ENCODE peak calls at places on chromosomes 7 and 10, in five cellular contexts. One of them, this sample, is unnamed.
A peak's percentile ranks its signal among the peaks of the same experiment; 100 is the strongest.

GRCh38 chr10:13844651-13845050 is 257.9 kb downstream of the PRPF18 start:
- DNase-seq in stimulated activated CD4-positive, alpha-beta T cell treated with anti-CD3 and anti-CD28 coated beads, Interleukin-12 subunit alpha, Interleukin-12 subunit beta, amount 100 ng/mL, for 4 hours: no peak
- DNase-seq in germinal center: no peak
- DNase-seq in non-pigmented ciliary epithelial cell: no peak
- DNase-seq in amniotic stem cell: no peak
- DNase-seq in this sample: no peak

GRCh38 chr10:98074315-98074911 is 44.0 kb upstream of the CRTAC1 start:
- DNase-seq in stimulated activated CD4-positive, alpha-beta T cell treated with anti-CD3 and anti-CD28 coated beads, Interleukin-12 subunit alpha, Interleukin-12 subunit beta, amount 100 ng/mL, for 4 hours: no peak
- DNase-seq in germinal center: no peak
- DNase-seq in non-pigmented ciliary epithelial cell: no peak
- DNase-seq in amniotic stem cell: no peak
- DNase-seq in this sample: no peak

GRCh38 chr7:141558544-141559183 is 7.5 kb downstream of the AGK start:
- DNase-seq in stimulated activated CD4-positive, alpha-beta T cell treated with anti-CD3 and anti-CD28 coated beads, Interleukin-12 subunit alpha, Interleukin-12 subunit beta, amount 100 ng/mL, for 4 hours: no peak
- DNase-seq in germinal center: no peak
- DNase-seq in non-pigmented ciliary epithelial cell: peak; percentile 51
- DNase-seq in amniotic stem cell: no peak
- DNase-seq in this sample: no peak

GRCh38 chr10:131762789-131763696 is 137.8 kb upstream of the PPP2R2D start:
- DNase-seq in stimulated activated CD4-positive, alpha-beta T cell treated with anti-CD3 and anti-CD28 coated beads, Interleukin-12 subunit alpha, Interleukin-12 subunit beta, amount 100 ng/mL, for 4 hours: no peak
- DNase-seq in germinal center: no peak
- DNase-seq in non-pigmented ciliary epithelial cell: no peak
- DNase-seq in amniotic stem cell: no peak
- DNase-seq in this sample: no peak

GRCh38 chr10:125661942-125662515 is 20.9 kb downstream of the TEX36 start:
- DNase-seq in stimulated activated CD4-positive, alpha-beta T cell treated with anti-CD3 and anti-CD28 coated beads, Interleukin-12 subunit alpha, Interleukin-12 subunit beta, amount 100 ng/mL, for 4 hours: no peak
- DNase-seq in germinal center: no peak
- DNase-seq in non-pigmented ciliary epithelial cell: peak; percentile 43
- DNase-seq in amniotic stem cell: peak; percentile 65
- DNase-seq in this sample: no peak

GRCh38 chr7:137209151-137209822 is 134.2 kb downstream of the PTN start:
- DNase-seq in stimulated activated CD4-positive, alpha-beta T cell treated with anti-CD3 and anti-CD28 coated beads, Interleukin-12 subunit alpha, Interleukin-12 subunit beta, amount 100 ng/mL, for 4 hours: no peak
- DNase-seq in germinal center: no peak
- DNase-seq in non-pigmented ciliary epithelial cell: no peak
- DNase-seq in amniotic stem cell: no peak
- DNase-seq in this sample: no peak

GRCh38 chr7:124489925-124490324 is 275.7 kb downstream of the GPR37 start:
- DNase-seq in stimulated activated CD4-positive, alpha-beta T cell treated with anti-CD3 and anti-CD28 coated beads, Interleukin-12 subunit alpha, Interleukin-12 subunit beta, amount 100 ng/mL, for 4 hours: no peak
- DNase-seq in germinal center: no peak
- DNase-seq in non-pigmented ciliary epithelial cell: no peak
- DNase-seq in amniotic stem cell: no peak
- DNase-seq in this sample: no peak

GRCh38 chr10:3668276-3668960 is 116.6 kb downstream of the KLF6 start:
- DNase-seq in stimulated activated CD4-positive, alpha-beta T cell treated with anti-CD3 and anti-CD28 coated beads, Interleukin-12 subunit alpha, Interleukin-12 subunit beta, amount 100 ng/mL, for 4 hours: peak; percentile 47
- DNase-seq in germinal center: peak; percentile 28
- DNase-seq in non-pigmented ciliary epithelial cell: peak; percentile 63
- DNase-seq in amniotic stem cell: no peak
- DNase-seq in this sample: peak; percentile 70

GRCh38 chr7:24732646-24733413 is 24.4 kb downstream of the GSDME start:
- DNase-seq in stimulated activated CD4-positive, alpha-beta T cell treated with anti-CD3 and anti-CD28 coated beads, Interleukin-12 subunit alpha, Interleukin-12 subunit beta, amount 100 ng/mL, for 4 hours: no peak
- DNase-seq in germinal center: no peak
- DNase-seq in non-pigmented ciliary epithelial cell: no peak
- DNase-seq in amniotic stem cell: no peak
- DNase-seq in this sample: no peak

GRCh38 chr10:117237401-117237991 is 3.4 kb upstream of the SLC18A2 start:
- DNase-seq in stimulated activated CD4-positive, alpha-beta T cell treated with anti-CD3 and anti-CD28 coated beads, Interleukin-12 subunit alpha, Interleukin-12 subunit beta, amount 100 ng/mL, for 4 hours: no peak
- DNase-seq in germinal center: peak; percentile 63
- DNase-seq in non-pigmented ciliary epithelial cell: no peak
- DNase-seq in amniotic stem cell: no peak
- DNase-seq in this sample: no peak

GRCh38 chr10:14665304-14665703 is 109.4 kb downstream of the FAM107B start:
- DNase-seq in stimulated activated CD4-positive, alpha-beta T cell treated with anti-CD3 and anti-CD28 coated beads, Interleukin-12 subunit alpha, Interleukin-12 subunit beta, amount 100 ng/mL, for 4 hours: no peak
- DNase-seq in germinal center: no peak
- DNase-seq in non-pigmented ciliary epithelial cell: no peak
- DNase-seq in amniotic stem cell: no peak
- DNase-seq in this sample: no peak

GRCh38 chr10:107417446-107417845 is 252.9 kb upstream of the SORCS1 start:
- DNase-seq in stimulated activated CD4-positive, alpha-beta T cell treated with anti-CD3 and anti-CD28 coated beads, Interleukin-12 subunit alpha, Interleukin-12 subunit beta, amount 100 ng/mL, for 4 hours: no peak
- DNase-seq in germinal center: no peak
- DNase-seq in non-pigmented ciliary epithelial cell: no peak
- DNase-seq in amniotic stem cell: no peak
- DNase-seq in this sample: peak; percentile 16

GRCh38 chr10:98096316-98096715 is 38.1 kb upstream of the R3HCC1L start:
- DNase-seq in stimulated activated CD4-positive, alpha-beta T cell treated with anti-CD3 and anti-CD28 coated beads, Interleukin-12 subunit alpha, Interleukin-12 subunit beta, amount 100 ng/mL, for 4 hours: no peak
- DNase-seq in germinal center: no peak
- DNase-seq in non-pigmented ciliary epithelial cell: no peak
- DNase-seq in amniotic stem cell: no peak
- DNase-seq in this sample: no peak

GRCh38 chr7:13742719-13743640 is 246.5 kb downstream of the ETV1 start:
- DNase-seq in stimulated activated CD4-positive, alpha-beta T cell treated with anti-CD3 and anti-CD28 coated beads, Interleukin-12 subunit alpha, Interleukin-12 subunit beta, amount 100 ng/mL, for 4 hours: no peak
- DNase-seq in germinal center: no peak
- DNase-seq in non-pigmented ciliary epithelial cell: no peak
- DNase-seq in amniotic stem cell: no peak
- DNase-seq in this sample: no peak

GRCh38 chr10:21173433-21173963 is 276.4 kb upstream of the NEBL start:
- DNase-seq in stimulated activated CD4-positive, alpha-beta T cell treated with anti-CD3 and anti-CD28 coated beads, Interleukin-12 subunit alpha, Interleukin-12 subunit beta, amount 100 ng/mL, for 4 hours: no peak
- DNase-seq in germinal center: no peak
- DNase-seq in non-pigmented ciliary epithelial cell: no peak
- DNase-seq in amniotic stem cell: no peak
- DNase-seq in this sample: peak; percentile 42

GRCh38 chr7:94410471-94411466 is 16.1 kb downstream of the COL1A2 start:
- DNase-seq in stimulated activated CD4-positive, alpha-beta T cell treated with anti-CD3 and anti-CD28 coated beads, Interleukin-12 subunit alpha, Interleukin-12 subunit beta, amount 100 ng/mL, for 4 hours: no peak
- DNase-seq in germinal center: no peak
- DNase-seq in non-pigmented ciliary epithelial cell: no peak
- DNase-seq in amniotic stem cell: no peak
- DNase-seq in this sample: no peak

GRCh38 chr10:23543696-23544095 is 104.8 kb downstream of the OTUD1 start:
- DNase-seq in stimulated activated CD4-positive, alpha-beta T cell treated with anti-CD3 and anti-CD28 coated beads, Interleukin-12 subunit alpha, Interleukin-12 subunit beta, amount 100 ng/mL, for 4 hours: no peak
- DNase-seq in germinal center: no peak
- DNase-seq in non-pigmented ciliary epithelial cell: no peak
- DNase-seq in amniotic stem cell: no peak
- DNase-seq in this sample: no peak

GRCh38 chr7:1940402-1940786 is 270.3 kb downstream of the ELFN1 start:
- DNase-seq in stimulated activated CD4-positive, alpha-beta T cell treated with anti-CD3 and anti-CD28 coated beads, Interleukin-12 subunit alpha, Interleukin-12 subunit beta, amount 100 ng/mL, for 4 hours: peak; percentile 74
- DNase-seq in germinal center: peak; percentile 86
- DNase-seq in non-pigmented ciliary epithelial cell: no peak
- DNase-seq in amniotic stem cell: no peak
- DNase-seq in this sample: peak; percentile 85

GRCh38 chr10:42975005-42975493 is 101.8 kb upstream of the RET start:
- DNase-seq in stimulated activated CD4-positive, alpha-beta T cell treated with anti-CD3 and anti-CD28 coated beads, Interleukin-12 subunit alpha, Interleukin-12 subunit beta, amount 100 ng/mL, for 4 hours: no peak
- DNase-seq in germinal center: no peak
- DNase-seq in non-pigmented ciliary epithelial cell: no peak
- DNase-seq in amniotic stem cell: no peak
- DNase-seq in this sample: peak; percentile 4

GRCh38 chr7:123271231-123271630 is 71.5 kb upstream of the SLC13A1 start:
- DNase-seq in stimulated activated CD4-positive, alpha-beta T cell treated with anti-CD3 and anti-CD28 coated beads, Interleukin-12 subunit alpha, Interleukin-12 subunit beta, amount 100 ng/mL, for 4 hours: no peak
- DNase-seq in germinal center: no peak
- DNase-seq in non-pigmented ciliary epithelial cell: peak; percentile 66
- DNase-seq in amniotic stem cell: no peak
- DNase-seq in this sample: no peak

GRCh38 chr10:75202321-75203096 is 8.1 kb upstream of the VDAC2 start:
- DNase-seq in stimulated activated CD4-positive, alpha-beta T cell treated with anti-CD3 and anti-CD28 coated beads, Interleukin-12 subunit alpha, Interleukin-12 subunit beta, amount 100 ng/mL, for 4 hours: no peak
- DNase-seq in germinal center: no peak
- DNase-seq in non-pigmented ciliary epithelial cell: no peak
- DNase-seq in amniotic stem cell: no peak
- DNase-seq in this sample: peak; percentile 82

GRCh38 chr10:77877461-77878344 is 48.9 kb downstream of the DLG5 start:
- DNase-seq in stimulated activated CD4-positive, alpha-beta T cell treated with anti-CD3 and anti-CD28 coated beads, Interleukin-12 subunit alpha, Interleukin-12 subunit beta, amount 100 ng/mL, for 4 hours: no peak
- DNase-seq in germinal center: peak; percentile 81
- DNase-seq in non-pigmented ciliary epithelial cell: no peak
- DNase-seq in amniotic stem cell: no peak
- DNase-seq in this sample: peak; percentile 49

GRCh38 chr10:52313350-52314006 is 603 bp upstream of the DKK1 start:
- DNase-seq in stimulated activated CD4-positive, alpha-beta T cell treated with anti-CD3 and anti-CD28 coated beads, Interleukin-12 subunit alpha, Interleukin-12 subunit beta, amount 100 ng/mL, for 4 hours: no peak
- DNase-seq in germinal center: peak; percentile 2
- DNase-seq in non-pigmented ciliary epithelial cell: no peak
- DNase-seq in amniotic stem cell: no peak
- DNase-seq in this sample: no peak

GRCh38 chr10:120574986-120575385 is 118.0 kb downstream of the PLPP4 start:
- DNase-seq in stimulated activated CD4-positive, alpha-beta T cell treated with anti-CD3 and anti-CD28 coated beads, Interleukin-12 subunit alpha, Interleukin-12 subunit beta, amount 100 ng/mL, for 4 hours: no peak
- DNase-seq in germinal center: no peak
- DNase-seq in non-pigmented ciliary epithelial cell: no peak
- DNase-seq in amniotic stem cell: no peak
- DNase-seq in this sample: no peak

GRCh38 chr10:126216221-126216701 is 172.0 kb downstream of the ADAM12 start:
- DNase-seq in stimulated activated CD4-positive, alpha-beta T cell treated with anti-CD3 and anti-CD28 coated beads, Interleukin-12 subunit alpha, Interleukin-12 subunit beta, amount 100 ng/mL, for 4 hours: no peak
- DNase-seq in germinal center: no peak
- DNase-seq in non-pigmented ciliary epithelial cell: no peak
- DNase-seq in amniotic stem cell: no peak
- DNase-seq in this sample: no peak

GRCh38 chr10:10623958-10624590 is 393.6 kb upstream of the CELF2 start:
- DNase-seq in stimulated activated CD4-positive, alpha-beta T cell treated with anti-CD3 and anti-CD28 coated beads, Interleukin-12 subunit alpha, Interleukin-12 subunit beta, amount 100 ng/mL, for 4 hours: no peak
- DNase-seq in germinal center: no peak
- DNase-seq in non-pigmented ciliary epithelial cell: no peak
- DNase-seq in amniotic stem cell: no peak
- DNase-seq in this sample: no peak

GRCh38 chr7:112162161-112163020 is 43.8 kb downstream of the DOCK4 start:
- DNase-seq in stimulated activated CD4-positive, alpha-beta T cell treated with anti-CD3 and anti-CD28 coated beads, Interleukin-12 subunit alpha, Interleukin-12 subunit beta, amount 100 ng/mL, for 4 hours: no peak
- DNase-seq in germinal center: no peak
- DNase-seq in non-pigmented ciliary epithelial cell: no peak
- DNase-seq in amniotic stem cell: no peak
- DNase-seq in this sample: peak; percentile 79

GRCh38 chr10:52541082-52541481 is 227.0 kb downstream of the DKK1 start:
- DNase-seq in stimulated activated CD4-positive, alpha-beta T cell treated with anti-CD3 and anti-CD28 coated beads, Interleukin-12 subunit alpha, Interleukin-12 subunit beta, amount 100 ng/mL, for 4 hours: no peak
- DNase-seq in germinal center: no peak
- DNase-seq in non-pigmented ciliary epithelial cell: no peak
- DNase-seq in amniotic stem cell: no peak
- DNase-seq in this sample: no peak